ENCODE peak calls at places on chromosomes 7 and 10, in four cellular contexts. T is lower lobe of right lung, K is GM23338, X is fibroblast of the aortic adventitia. C is an unnamed sample.
A peak's percentile ranks its signal among the peaks of the same experiment; 100 is the strongest.

GRCh38 chr7:13742719-13743640 is 246.5 kb downstream of the ETV1 start:
- DNase-seq in T (peak; percentile 35), K (peak; percentile 51), X (peak; percentile 70), C (no peak)

GRCh38 chr10:29130190-29130673 is 158.6 kb upstream of the LYZL1 start:
- DNase-seq in T (no peak), K (peak; percentile 66), X (peak; percentile 62), C (no peak)

GRCh38 chr10:101816913-101817541 is 1.2 kb downstream of the OGA start:
- DNase-seq in T (no peak), K (no peak), X (no peak), C (no peak)

GRCh38 chr7:152145853-152146466 is 120.5 kb downstream of the GALNT11 start:
- DNase-seq in T (no peak), K (peak; percentile 66), X (peak; percentile 95), C (no peak)

GRCh38 chr10:97612386-97612785 is 20.9 kb downstream of the MORN4 start:
- DNase-seq in X (peak; percentile 69), T (no peak), K (peak; percentile 81), C (no peak)

GRCh38 chr10:111126073-111126472 is 49.2 kb downstream of the ADRA2A start:
- DNase-seq in X (no peak), T (no peak), K (no peak), C (peak; percentile 5)

GRCh38 chr7:128266891-128267839 is 26.1 kb downstream of the LEP start:
- DNase-seq in K (peak; percentile 81), X (peak; percentile 78), T (no peak), C (peak; percentile 93)

GRCh38 chr10:102159831-102160230 is 7.6 kb downstream of the NOLC1 start:
- DNase-seq in K (no peak), T (peak; percentile 4), X (no peak), C (no peak)

GRCh38 chr7:43302211-43302711 is 189.8 kb downstream of the HECW1 start:
- DNase-seq in X (no peak), T (no peak), K (peak; percentile 8), C (no peak)

GRCh38 chr10:121999301-121999700 is 10.3 kb downstream of the TACC2 start:
- DNase-seq in X (no peak), K (no peak), T (no peak), C (no peak)

GRCh38 chr7:85595639-85596268 is 408.9 kb upstream of the SEMA3D start:
- DNase-seq in X (peak; percentile 62), K (no peak), T (no peak), C (no peak)

GRCh38 chr10:102322914-102323313 is 72.6 kb upstream of the NFKB2 start:
- DNase-seq in X (no peak), T (no peak), K (no peak), C (no peak)

GRCh38 chr7:143901360-143901709 is 641 bp downstream of the TCAF1 start:
- DNase-seq in K (no peak), X (peak; percentile 66), T (peak; percentile 55), C (no peak)

GRCh38 chr7:66682350-66683093 is 53.8 kb downstream of the KCTD7 start:
- DNase-seq in K (peak; percentile 69), T (peak; percentile 69), X (peak; percentile 45), C (no peak)

GRCh38 chr10:96082748-96083147 is 39.4 kb downstream of the CCNJ start:
- DNase-seq in K (no peak), X (no peak), T (no peak), C (no peak)

GRCh38 chr7:123437447-123437995 is 96.9 kb downstream of the IQUB start:
- DNase-seq in X (no peak), K (no peak), T (no peak), C (no peak)

GRCh38 chr10:44300666-44301649 is 83.9 kb downstream of the CXCL12 start:
- DNase-seq in T (no peak), K (no peak), X (peak; percentile 90), C (peak; percentile 93)

GRCh38 chr10:114448897-114449296 is 44.6 kb upstream of the AFAP1L2 start:
- DNase-seq in K (no peak), X (no peak), T (no peak), C (no peak)

GRCh38 chr10:15485684-15486316 is 114.7 kb upstream of the FAM171A1 start:
- DNase-seq in T (no peak), X (peak; percentile 98), K (no peak), C (no peak)

GRCh38 chr10:49220031-49220430 is 31.8 kb upstream of the TMEM273 start:
- DNase-seq in K (no peak), T (no peak), X (peak; percentile 2), C (no peak)

GRCh38 chr7:69336976-69337375 is 261.3 kb upstream of the AUTS2 start:
- DNase-seq in T (no peak), K (no peak), X (no peak), C (no peak)

GRCh38 chr7:107122483-107122882 is 46.3 kb upstream of the HBP1 start:
- DNase-seq in T (no peak), K (no peak), X (no peak), C (no peak)

GRCh38 chr10:123518765-123519164 is 147.4 kb upstream of the GPR26 start:
- DNase-seq in X (no peak), T (no peak), K (no peak), C (peak; percentile 72)

GRCh38 chr7:96675548-96675947 is 34.1 kb downstream of the SEM1 start:
- DNase-seq in X (peak; percentile 2), K (no peak), T (no peak), C (no peak)

GRCh38 chr7:930975-931758 is 23.3 kb downstream of the ADAP1 start:
- DNase-seq in X (no peak), T (peak; percentile 48), K (no peak), C (no peak)

GRCh38 chr10:69377191-69377590 is 39.5 kb downstream of the TACR2 start:
- DNase-seq in X (no peak), K (no peak), T (no peak), C (no peak)

GRCh38 chr7:125059861-125060456 is 130.3 kb upstream of the POT1 start:
- DNase-seq in T (no peak), K (no peak), X (peak; percentile 39), C (no peak)

GRCh38 chr10:127017406-127018297 is 112.4 kb downstream of the DOCK1 start:
- DNase-seq in T (no peak), K (no peak), X (no peak), C (no peak)

GRCh38 chr7:130421685-130422084 is 19.1 kb downstream of the CEP41 start:
- DNase-seq in T (no peak), K (no peak), X (peak; percentile 66), C (no peak)

GRCh38 chr7:101728888-101729883 is 88.2 kb upstream of the CUX1 start:
- DNase-seq in K (no peak), T (peak; percentile 84), X (peak; percentile 63), C (no peak)

GRCh38 chr10:61411651-61412050 is 41.5 kb downstream of the TMEM26 start:
- DNase-seq in X (no peak), K (no peak), T (no peak), C (no peak)

GRCh38 chr10:4081691-4082111 is 296.7 kb upstream of the KLF6 start:
- DNase-seq in T (no peak), X (peak; percentile 86), K (no peak), C (no peak)

GRCh38 chr10:36195364-36195763 is 553.3 kb upstream of the FZD8 start:
- DNase-seq in X (no peak), T (no peak), K (peak; percentile 30), C (no peak)

GRCh38 chr10:70950062-70950461 is 61.7 kb upstream of the PCBD1 start:
- DNase-seq in K (no peak), T (no peak), X (no peak), C (no peak)

GRCh38 chr7:1065263-1066260 is 21.2 kb downstream of the GPR146 start:
- DNase-seq in K (peak; percentile 94), X (peak; percentile 71), T (peak; percentile 91), C (peak; percentile 93)

GRCh38 chr10:96473866-96474265 is 39.9 kb downstream of the TLL2 start:
- DNase-seq in T (no peak), X (no peak), K (no peak), C (no peak)

GRCh38 chr7:122301858-122302745 is 2.4 kb downstream of the FEZF1 start:
- DNase-seq in K (peak; percentile 61), T (no peak), X (no peak), C (no peak)

GRCh38 chr10:129274928-129275474 is 192.0 kb upstream of the MGMT start:
- DNase-seq in K (peak; percentile 87), T (no peak), X (no peak), C (no peak)